ENCODE peak calls at places on chromosomes 3 and 15, in five cellular contexts. V, X, H, D and T are unnamed samples.
A peak's percentile ranks its signal among the peaks of the same experiment; 100 is the strongest.

GRCh38 chr3:130707914-130708601 is 38.6 kb downstream of the PIK3R4 start:
- DNase-seq in V (no peak), H (no peak), X (no peak), D (no peak), T (no peak)

GRCh38 chr15:57827021-57827420 is 120.5 kb downstream of the POLR2M start:
- DNase-seq in X (no peak), D (no peak), V (peak; percentile 19), H (no peak), T (no peak)

GRCh38 chr15:81000144-81000625 is 538 bp upstream of the TLNRD1 start:
- DNase-seq in D (no peak), X (no peak), H (no peak), V (peak; percentile 19), T (peak; percentile 48)

GRCh38 chr3:184338538-184338945 is 1.1 kb downstream of the FAM131A start:
- DNase-seq in V (no peak), X (peak; percentile 84), H (no peak), D (peak; percentile 97), T (peak; percentile 54)

GRCh38 chr15:82846621-82847020 is 37.2 kb downstream of the WHAMM start:
- DNase-seq in D (no peak), X (no peak), V (no peak), H (no peak), T (no peak)

GRCh38 chr15:69117431-69117841 is 43.0 kb upstream of the GLCE start:
- DNase-seq in D (peak; percentile 28), V (no peak), H (no peak), X (no peak), T (no peak)

GRCh38 chr3:46898321-46899150 is 21.0 kb downstream of the PTH1R start:
- DNase-seq in H (no peak), D (no peak), V (no peak), X (no peak), T (no peak)

GRCh38 chr15:70016511-70016994 is 81.2 kb downstream of the TLE3 start:
- DNase-seq in X (no peak), H (no peak), D (no peak), V (no peak), T (no peak)

GRCh38 chr3:42631650-42632049 is 21.8 kb upstream of the ZBTB47 start:
- DNase-seq in H (no peak), D (no peak), X (no peak), V (no peak), T (no peak)

GRCh38 chr3:54965746-54966145 is 37.9 kb upstream of the LRTM1 start:
- DNase-seq in D (no peak), V (no peak), X (peak; percentile 98), H (no peak), T (peak; percentile 83)

GRCh38 chr15:41904487-41905359 is 10.9 kb upstream of the SPTBN5 start:
- DNase-seq in H (peak; percentile 75), V (peak; percentile 79), X (no peak), D (peak; percentile 89), T (peak; percentile 69)

GRCh38 chr15:74779162-74779648 is 2.7 kb upstream of the CSK start:
- DNase-seq in X (no peak), H (no peak), D (no peak), V (no peak), T (no peak)

GRCh38 chr3:180341516-180341915 is 260.4 kb upstream of the TTC14 start:
- DNase-seq in V (no peak), X (no peak), H (no peak), D (no peak), T (no peak)

GRCh38 chr15:51234181-51234927 is 104.0 kb downstream of the CYP19A1 start:
- DNase-seq in X (no peak), H (no peak), D (no peak), V (no peak), T (no peak)

GRCh38 chr3:73546961-73547360 is 77.8 kb downstream of the PDZRN3 start:
- DNase-seq in D (no peak), H (no peak), V (no peak), X (peak; percentile 98), T (peak; percentile 91)

GRCh38 chr15:58258501-58259274 is 120.5 kb downstream of the AQP9 start:
- DNase-seq in X (no peak), V (no peak), D (no peak), H (no peak), T (no peak)

GRCh38 chr3:50655009-50655830 is 19.5 kb upstream of the DOCK3 start:
- DNase-seq in H (no peak), X (no peak), V (no peak), D (no peak), T (peak; percentile 64)

GRCh38 chr15:44033894-44034293 is 161.2 kb downstream of the FRMD5 start:
- DNase-seq in H (no peak), D (peak; percentile 21), V (peak; percentile 48), X (peak; percentile 72), T (peak; percentile 78)

GRCh38 chr3:130906374-130906995 is 12.6 kb downstream of the ATP2C1 start:
- DNase-seq in X (peak; percentile 71), D (no peak), H (no peak), V (peak; percentile 57), T (peak; percentile 32)

GRCh38 chr3:130093741-130094391 is 12.2 kb downstream of the ALG1L2 start:
- DNase-seq in X (no peak), H (peak; percentile 45), D (no peak), V (no peak), T (no peak)

GRCh38 chr3:89098964-89099585 is 8.3 kb upstream of the EPHA3 start:
- DNase-seq in D (peak; percentile 44), X (peak; percentile 53), V (peak; percentile 79), H (peak; percentile 22), T (peak; percentile 80)

GRCh38 chr15:90479656-90480055 is 50.1 kb upstream of the CRTC3 start:
- DNase-seq in D (no peak), H (no peak), V (peak; percentile 96), X (peak; percentile 90), T (no peak)

GRCh38 chr3:70038671-70039070 is 39.1 kb downstream of the SAMMSON start:
- DNase-seq in V (no peak), D (no peak), X (no peak), H (no peak), T (no peak)

GRCh38 chr15:101664303-101664913 is 12.2 kb upstream of the TM2D3 start:
- DNase-seq in D (no peak), H (no peak), V (peak; percentile 48), X (no peak), T (peak; percentile 21)

GRCh38 chr15:68054658-68055223 is 626 bp downstream of the PIAS1 start:
- DNase-seq in X (peak; percentile 39), V (no peak), H (peak; percentile 83), D (peak; percentile 84), T (peak; percentile 69)

GRCh38 chr3:173306110-173306509 is 91.4 kb upstream of the NLGN1 start:
- DNase-seq in H (no peak), V (no peak), X (no peak), D (no peak), T (no peak)

DNA sequence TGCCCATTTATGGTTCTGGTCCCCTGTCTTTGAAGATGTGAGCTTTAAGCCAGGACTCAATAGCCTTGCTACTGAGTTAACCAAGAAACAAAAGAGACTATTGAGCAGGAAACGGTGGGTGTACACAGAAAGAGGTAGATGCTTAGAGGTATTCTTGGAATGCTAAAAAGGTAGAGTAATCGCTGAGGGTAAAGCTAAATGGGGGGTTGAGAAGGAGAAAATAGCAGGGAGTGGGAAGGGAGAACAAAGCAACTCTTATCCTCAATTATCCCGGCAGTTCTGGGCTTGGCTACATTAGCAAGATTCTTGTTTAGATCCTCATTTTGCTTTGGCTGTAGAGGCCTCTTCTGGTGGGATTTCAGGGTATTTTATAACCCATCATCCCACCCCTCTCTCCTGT is 234.5 kb upstream of the CCDC54 start:
- DNase-seq in V (no peak), X (peak; percentile 11), H (no peak), D (no peak), T (no peak)
- H3K9ac ChIP-seq in V (no peak overlapping the region), X (no peak overlapping the region), H (no peak overlapping the region), D (no peak overlapping the region), T (no peak overlapping the region)

DNA sequence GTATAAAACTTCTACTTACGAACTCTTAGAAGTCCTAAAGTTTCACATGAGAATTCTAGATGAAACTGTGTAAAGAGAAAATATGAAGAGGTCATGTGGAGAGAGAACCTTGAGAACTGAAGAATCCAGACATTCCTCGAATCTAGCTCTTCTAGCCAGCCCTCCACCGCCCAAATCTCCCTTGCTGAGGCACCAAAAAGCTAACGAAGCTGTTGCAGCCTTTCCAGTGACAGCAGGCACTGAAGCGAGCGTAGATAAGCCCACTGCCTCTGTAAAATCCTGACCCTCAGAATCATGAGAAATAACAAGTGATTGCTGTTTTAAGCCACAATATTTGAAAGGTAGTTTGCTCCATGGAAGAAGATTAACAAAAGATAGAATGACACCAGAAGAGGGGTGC is 134.0 kb downstream of the GOLGA6L6 start:
- DNase-seq in H (no peak), X (no peak), V (no peak), D (no peak), T (no peak)
- H3K9ac ChIP-seq in H (no peak overlapping the region), X (no peak overlapping the region), V (no peak overlapping the region), D (no peak overlapping the region), T (no peak overlapping the region)

DNA sequence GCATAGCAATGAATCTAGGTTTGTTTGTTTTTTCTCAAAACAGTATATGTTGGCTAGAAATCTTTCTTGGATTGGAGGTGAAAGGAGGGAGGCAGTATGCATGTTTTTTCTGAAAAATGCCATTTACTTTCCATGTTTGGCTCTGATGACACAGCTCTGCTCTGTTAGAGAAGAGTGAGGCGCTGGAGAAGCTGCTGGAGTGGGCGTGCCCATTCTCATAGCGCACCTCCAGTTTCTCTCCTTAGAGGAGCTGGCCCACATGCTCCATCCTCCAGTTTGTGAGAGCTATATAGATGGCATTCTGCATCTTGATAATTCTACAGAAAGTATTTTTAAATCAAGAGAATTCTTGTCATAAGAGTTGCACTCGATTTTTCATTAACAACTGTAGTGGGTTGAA is 423.4 kb upstream of the TPM1 start:
- DNase-seq in X (peak; percentile 43), H (no peak), D (no peak), V (no peak), T (peak; percentile 52)
- H3K9ac ChIP-seq in X (no peak overlapping the region), H (no peak overlapping the region), D (peak overlapping the region; percentile 22), V (no peak overlapping the region), T (peak overlapping the region; percentile 20)

GRCh38 chr15:96323250-96324162 is 7.0 kb upstream of the NR2F2 start:
- DNase-seq in D (no peak), V (no peak), X (peak; percentile 3), H (no peak), T (no peak)

GRCh38 chr15:96322401-96323249 is 7.9 kb upstream of the NR2F2 start:
- DNase-seq in H (no peak), V (peak; percentile 10), X (peak; percentile 43), D (no peak), T (peak; percentile 48)

GRCh38 chr15:96324192-96324895 is 6.2 kb upstream of the NR2F2 start:
- DNase-seq in H (no peak), D (no peak), V (peak; percentile 53), X (peak; percentile 69), T (no peak)

GRCh38 chr15:96321422-96322391 is 8.8 kb upstream of the NR2F2 start:
- DNase-seq in H (no peak), D (no peak), X (peak; percentile 58), V (peak; percentile 16), T (peak; percentile 68)

GRCh38 chr15:96320703-96321421 is 9.6 kb upstream of the NR2F2 start:
- DNase-seq in D (no peak), H (no peak), V (no peak), X (peak; percentile 42), T (no peak)
- H3K9ac ChIP-seq in D (no peak overlapping the region), H (no peak overlapping the region), V (no peak overlapping the region), X (peak overlapping the region; percentile 69), T (peak overlapping the region; percentile 60)